ENCODE peak calls at places on chromosome 3, in eight cellular contexts. S, D, M, V, J, Y, W and P are unnamed samples.

GRCh38 chr3:107271787-107272387 is 105.4 kb upstream of the CCDC54 start:
- DNase-seq in S (peak), W (no peak), D (no peak), J (no peak), V (peak), M (no peak), Y (peak), P (peak)

GRCh38 chr3:123521179-123521969 is 63.5 kb downstream of the HACD2 start:
- DNase-seq in D (no peak), S (peak), V (no peak), J (no peak), W (no peak), Y (no peak), M (no peak), P (no peak)

GRCh38 chr3:172776049-172776717 is 25.7 kb downstream of the ECT2 start:
- DNase-seq in S (peak), V (no peak), Y (no peak), J (no peak), D (no peak), M (no peak), W (no peak), P (no peak)

GRCh38 chr3:128051459-128051836 is 789 bp upstream of the SEC61A1 start:
- DNase-seq in Y (peak), S (peak), W (no peak), M (no peak), J (no peak), V (no peak), D (no peak), P (peak)

GRCh38 chr3:46699846-46700523 is 1.2 kb upstream of the TMIE start:
- DNase-seq in J (no peak), S (no peak), V (no peak), M (no peak), Y (no peak), W (no peak), D (no peak), P (no peak)

GRCh38 chr3:134336587-134336986 is 37.7 kb downstream of the AMOTL2 start:
- DNase-seq in D (no peak), S (peak), M (no peak), J (no peak), Y (peak), V (no peak), W (no peak), P (no peak)

GRCh38 chr3:190378240-190378891 is 9.6 kb upstream of the CLDN16 start:
- DNase-seq in J (no peak), V (no peak), D (peak), Y (no peak), S (peak), W (no peak), M (no peak), P (no peak)

GRCh38 chr3:42055291-42055690 is 35.9 kb upstream of the TRAK1 start:
- DNase-seq in D (peak), Y (peak), V (no peak), W (no peak), S (peak), M (no peak), J (no peak), P (no peak)

GRCh38 chr3:114178770-114179368 is at the start of gene DRD3:
- DNase-seq in S (peak), Y (peak), V (no peak), W (no peak), M (no peak), D (no peak), J (no peak), P (peak)

GRCh38 chr3:43281020-43281419 is 5.3 kb upstream of the SNRK start:
- DNase-seq in V (no peak), Y (no peak), S (no peak), J (no peak), D (no peak), W (no peak), M (no peak), P (no peak)

GRCh38 chr3:111081008-111081545 is 9.5 kb downstream of the NECTIN3 start:
- DNase-seq in J (no peak), S (peak), V (no peak), Y (peak), M (no peak), D (no peak), W (no peak), P (peak)

GRCh38 chr3:81041331-81041730 is 720.1 kb downstream of the GBE1 start:
- DNase-seq in V (no peak), S (no peak), J (no peak), Y (no peak), D (no peak), M (no peak), W (no peak), P (no peak)

GRCh38 chr3:16300282-16300681 is 35.3 kb downstream of the OXNAD1 start:
- DNase-seq in D (no peak), Y (no peak), M (no peak), J (no peak), V (no peak), S (no peak), W (no peak), P (no peak)

GRCh38 chr3:32307591-32307990 is 69.1 kb downstream of the CMTM8 start:
- DNase-seq in S (no peak), W (no peak), Y (no peak), M (no peak), V (no peak), D (no peak), J (no peak), P (no peak)

GRCh38 chr3:29324180-29324651 is 43.3 kb downstream of the RBMS3 start:
- DNase-seq in Y (peak), W (no peak), D (peak), M (peak), V (no peak), J (no peak), S (peak), P (peak)

GRCh38 chr3:29525254-29525881 is 244.5 kb downstream of the RBMS3 start:
- DNase-seq in Y (peak), J (no peak), S (peak), M (no peak), D (no peak), W (no peak), V (no peak), P (peak)

GRCh38 chr3:129558772-129559564 is 16.0 kb downstream of the H1-8 start:
- DNase-seq in J (no peak), Y (peak), S (peak), M (peak), W (no peak), V (no peak), D (peak), P (no peak)

GRCh38 chr3:126907557-126907956 is 75.4 kb upstream of the PLXNA1 start:
- DNase-seq in J (no peak), Y (no peak), S (peak), M (no peak), D (no peak), V (no peak), W (no peak), P (no peak)